ENCODE peak calls at places on chromosomes 3 and 15, in four cellular contexts. U is right cardiac atrium; C is caudate nucleus; S is stimulated activated CD8-positive, alpha-beta memory T cell treated with anti-CD3 and anti-CD28 coated beads, Interleukin-4, amount 100 ng/mL, for 1 hour. M is an unnamed sample.

GRCh38 chr3:34683851-34684250 is 885.4 kb downstream of the PDCD6IP start:
- DNase-seq in U (peak), C (no peak), S (no peak), M (no peak)

GRCh38 chr3:15097889-15098288 is 1.1 kb downstream of the RBSN start:
- DNase-seq in U (no peak), C (no peak), S (no peak), M (no peak)

GRCh38 chr15:52493968-52494367 is 34.7 kb downstream of the MYO5A start:
- DNase-seq in U (no peak), C (no peak), S (no peak), M (no peak)

GRCh38 chr15:48408337-48408736 is 77.1 kb downstream of the DUT start:
- DNase-seq in U (no peak), C (no peak), S (no peak), M (no peak)

GRCh38 chr3:118909751-118910150 is 124.9 kb downstream of the IGSF11 start:
- DNase-seq in U (no peak), C (no peak), S (no peak), M (no peak)

GRCh38 chr3:127406309-127407025 is 118.6 kb upstream of the PRR20G start:
- DNase-seq in U (no peak), C (no peak), S (no peak), M (no peak)

GRCh38 chr3:60555704-60556340 is 695.4 kb downstream of the FHIT start:
- DNase-seq in U (no peak), C (no peak), S (no peak), M (no peak)

GRCh38 chr15:82040862-82041261 is 5.0 kb downstream of the MEX3B start:
- DNase-seq in U (no peak), C (no peak), S (no peak), M (no peak)

GRCh38 chr3:188212308-188212969 is 58.5 kb downstream of the LPP start:
- DNase-seq in U (no peak), C (no peak), S (no peak), M (no peak)

GRCh38 chr15:75117993-75118392 is 83.7 kb upstream of the C15orf39 start:
- DNase-seq in U (no peak), C (no peak), S (no peak), M (no peak)

GRCh38 chr3:10374311-10374710 is 53.4 kb upstream of the SEC13 start:
- DNase-seq in U (no peak), C (peak), S (no peak), M (peak)

GRCh38 chr15:80512729-80513670 is 108.8 kb downstream of the ARNT2 start:
- DNase-seq in U (no peak), C (no peak), S (no peak), M (no peak)

M was measured in posterior cingulate gyrus.